ENCODE peak calls at places on chromosomes 12 and 14, in nine cellular contexts. B is suprapubic skin, E is adrenal gland, S is stomach, C is breast epithelium, A is HCT116, T is Peyer's patch, Y is IMR-90, Z is sigmoid colon. R is an unnamed sample.

GRCh38 chr14:50272498-50272897 is 39.5 kb downstream of the L2HGDH start:
- DNase-seq in A (no peak), C (no peak), S (no peak), Y (no peak), Z (no peak), E (no peak), T (no peak), B (no peak), R (no peak)

GRCh38 chr14:53929871-53930685 is 26.5 kb downstream of the BMP4 start:
- DNase-seq in S (no peak), Z (no peak), Y (no peak), T (no peak), C (no peak), B (no peak), E (no peak), A (peak; percentile 37), R (no peak)

GRCh38 chr12:80622271-80622670 is 85.2 kb upstream of the MYF6 start:
- DNase-seq in S (no peak), B (no peak), A (no peak), T (no peak), Y (no peak), Z (no peak), E (no peak), C (no peak), R (no peak)

GRCh38 chr12:116066381-116067230 is 210.9 kb downstream of the MED13L start:
- DNase-seq in E (no peak), S (peak; percentile 57), T (peak; percentile 52), A (peak; percentile 33), B (no peak), Y (peak; percentile 48), C (no peak), Z (no peak), R (no peak)

GRCh38 chr12:84913151-84913550 is 552 bp upstream of the SLC6A15 start:
- DNase-seq in C (no peak), Y (no peak), S (no peak), B (no peak), T (no peak), A (no peak), E (no peak), Z (no peak), R (no peak)

GRCh38 chr14:98957211-98958047 is 314.6 kb downstream of the BCL11B start:
- DNase-seq in E (peak; percentile 90), S (peak; percentile 37), Y (no peak), Z (peak; percentile 86), C (no peak), B (peak; percentile 90), T (no peak), A (no peak), R (peak; percentile 87)

GRCh38 chr14:99524091-99524661 is 43.0 kb downstream of the CCNK start:
- DNase-seq in B (no peak), Z (no peak), A (no peak), Y (no peak), T (no peak), S (peak; percentile 61), C (no peak), E (no peak), R (no peak)

GRCh38 chr14:77088645-77089044 is 9.4 kb upstream of the CIPC start:
- DNase-seq in S (no peak), C (no peak), B (no peak), Y (no peak), T (no peak), A (no peak), Z (no peak), E (no peak), R (no peak)

GRCh38 chr12:544941-545635 is 85.3 kb downstream of the B4GALNT3 start:
- DNase-seq in A (no peak), E (no peak), Z (no peak), S (no peak), Y (no peak), T (no peak), B (no peak), C (no peak), R (no peak)

GRCh38 chr12:92032965-92033364 is 112.7 kb downstream of the BTG1 start:
- DNase-seq in Z (no peak), E (no peak), A (no peak), Y (no peak), B (no peak), S (no peak), C (no peak), T (no peak), R (no peak)

GRCh38 chr12:108649126-108649525 is 15.4 kb upstream of the SELPLG start:
- DNase-seq in E (no peak), Y (peak; percentile 75), T (no peak), Z (no peak), B (no peak), C (no peak), S (no peak), A (no peak), R (no peak)

GRCh38 chr12:53120685-53121525 is 17.6 kb downstream of the SOAT2 start:
- DNase-seq in S (no peak), E (no peak), Y (no peak), A (no peak), Z (no peak), C (no peak), T (no peak), B (peak; percentile 44), R (no peak)

GRCh38 chr14:93648440-93649168 is 139.7 kb downstream of the PRIMA1 start:
- DNase-seq in S (no peak), E (no peak), C (no peak), A (peak; percentile 34), B (no peak), Z (no peak), Y (no peak), T (no peak), R (no peak)

GRCh38 chr14:43012817-43013216 is 1406.1 kb downstream of the LRFN5 start:
- DNase-seq in Z (no peak), B (no peak), S (no peak), E (no peak), C (no peak), A (no peak), T (no peak), Y (no peak), R (no peak)

GRCh38 chr12:77058740-77059139 is 6.6 kb downstream of the E2F7 start:
- DNase-seq in T (no peak), B (no peak), A (no peak), E (no peak), C (no peak), S (no peak), Y (peak; percentile 26), Z (no peak), R (no peak)

GRCh38 chr14:105622329-105622955 is 96.1 kb downstream of the TMEM121 start:
- DNase-seq in Z (no peak), B (no peak), C (peak; percentile 45), T (peak; percentile 43), S (no peak), E (no peak), A (no peak), Y (no peak), R (no peak)

GRCh38 chr14:95523051-95523817 is 6.8 kb upstream of the SYNE3 start:
- DNase-seq in T (no peak), A (no peak), E (peak; percentile 42), S (no peak), C (no peak), Z (no peak), Y (peak; percentile 55), B (no peak), R (no peak)
- TF ChIP-seq POLR2A in T (no peak), A (no peak), E (no peak), S (no peak), C (no peak), Z (no peak), Y (peak; percentile 44), B (no peak), R (no peak)

DNA sequence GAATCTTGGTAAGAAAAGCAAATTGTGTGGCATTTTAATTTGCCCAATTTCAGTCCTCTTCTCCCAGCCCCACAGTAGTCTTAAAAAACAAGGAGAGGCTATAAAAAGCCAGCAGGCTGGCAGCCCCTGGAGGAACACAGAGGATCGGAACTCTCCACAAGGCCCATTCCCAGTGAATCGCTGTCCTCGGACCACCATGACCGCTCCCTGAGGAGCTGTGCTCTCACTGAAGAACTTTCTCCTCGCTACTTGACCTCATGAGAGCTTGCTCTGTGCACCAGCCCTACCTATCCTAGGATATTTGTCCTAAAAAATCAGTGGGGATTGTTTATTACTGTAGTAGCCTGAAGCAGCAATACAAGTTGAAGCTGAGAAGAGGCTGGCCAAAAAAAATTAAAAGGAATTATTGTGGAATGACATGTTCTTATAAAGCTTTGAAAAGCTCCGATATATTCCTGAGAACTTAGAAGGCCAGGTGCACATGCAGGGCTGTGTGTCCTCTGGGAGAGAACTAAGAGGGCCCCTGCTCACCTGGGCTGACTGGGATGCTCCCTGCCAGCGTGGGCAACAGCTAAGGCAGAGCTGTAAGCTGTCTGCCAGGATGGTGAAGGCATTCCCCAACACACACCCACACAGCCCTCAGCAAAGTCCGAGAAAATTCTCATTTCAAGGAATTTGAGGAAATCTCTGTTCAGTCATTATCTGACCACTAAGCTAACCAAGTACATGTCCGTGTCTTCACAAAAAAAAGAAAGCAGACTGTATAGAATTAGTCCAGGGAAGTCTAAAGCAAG is 148.8 kb upstream of the SFSWAP start:
- DNase-seq in B (no peak), Z (no peak), E (no peak), S (no peak), T (no peak), Y (no peak), A (no peak), C (no peak), R (no peak)
- TF ChIP-seq POLR2A in B (no peak), Z (no peak), E (no peak), S (no peak), T (no peak), Y (no peak), A (no peak), C (no peak), R (no peak)

GRCh38 chr12:10130042-10130441 is at the start of gene CLEC7A:
- DNase-seq in A (no peak), B (no peak), Z (no peak), Y (no peak), C (no peak), T (no peak), E (no peak), S (no peak), R (no peak)

GRCh38 chr12:10132971-10133370 is 3.0 kb upstream of the CLEC7A start:
- DNase-seq in S (no peak), A (no peak), B (no peak), E (no peak), C (no peak), T (no peak), Y (no peak), Z (no peak), R (no peak)

GRCh38 chr12:10126401-10126800 is 3.6 kb downstream of the CLEC7A start:
- DNase-seq in S (no peak), T (no peak), E (no peak), Z (no peak), Y (no peak), A (no peak), B (no peak), C (no peak), R (no peak)

GRCh38 chr12:10131101-10131632 is 1.2 kb upstream of the CLEC7A start:
- DNase-seq in T (no peak), E (no peak), Y (no peak), B (no peak), S (no peak), A (no peak), C (no peak), Z (no peak), R (no peak)

GRCh38 chr12:10128687-10129086 is 1.3 kb downstream of the CLEC7A start:
- DNase-seq in S (no peak), Y (no peak), E (no peak), A (no peak), C (no peak), Z (no peak), B (no peak), T (no peak), R (no peak)
- TF ChIP-seq POLR2A in S (no peak), Y (no peak), E (peak; percentile 42), A (no peak), C (no peak), Z (no peak), B (no peak), T (no peak), R (no peak)

GRCh38 chr14:34629657-34630529 is at the start of gene SNX6:
- DNase-seq in S (peak; percentile 85), B (peak; percentile 87), Y (peak; percentile 70), Z (peak; percentile 92), E (peak; percentile 88), C (peak; percentile 82), T (peak; percentile 88), A (peak; percentile 35), R (peak; percentile 67)
- TF ChIP-seq POLR2A in S (no peak), B (peak; percentile 4), Y (peak; percentile 65), Z (peak; percentile 61), E (peak; percentile 63), C (peak; percentile 7), T (peak; percentile 51), A (peak; percentile 67), R (peak; percentile 60)

R was measured in tibial nerve.